ENCODE peak calls at places on chromosomes 3 and 15, in five cellular contexts. E is IMR-90, D is Peyer's patch, K is A549, P is upper lobe of left lung. T is an unnamed sample.

GRCh38 chr3:120741837-120742197 is 499 bp downstream of the RABL3 start:
- DNase-seq in K (no peak), D (no peak), P (no peak), E (peak), T (no peak)

GRCh38 chr3:182735672-182736071 is 57.6 kb upstream of the ATP11B start:
- DNase-seq in E (peak), D (no peak), K (no peak), P (no peak), T (no peak)

GRCh38 chr3:148082881-148083280 is 614.8 kb upstream of the AGTR1 start:
- DNase-seq in P (no peak), K (no peak), D (no peak), E (no peak), T (no peak)

GRCh38 chr3:10505050-10505790 is at the start of gene ATP2B2:
- DNase-seq in P (peak), D (no peak), E (no peak), K (no peak), T (no peak)

GRCh38 chr3:99945328-99945995 is 127.8 kb downstream of the CMSS1 start:
- DNase-seq in K (no peak), P (no peak), E (peak), D (no peak), T (no peak)

GRCh38 chr3:149186726-149187125 is 34.9 kb downstream of the CP start:
- DNase-seq in D (no peak), K (no peak), E (no peak), P (no peak), T (no peak)

GRCh38 chr15:28998511-28998910 is 112.7 kb downstream of the APBA2 start:
- DNase-seq in P (no peak), D (no peak), K (no peak), E (no peak), T (no peak)

GRCh38 chr15:57667171-57667924 is 39.2 kb upstream of the POLR2M start:
- DNase-seq in P (peak), K (peak), E (peak), D (no peak), T (no peak)

GRCh38 chr3:13718437-13718836 is 161.4 kb downstream of the WNT7A start:
- DNase-seq in D (no peak), E (no peak), P (peak), K (no peak), T (peak)

GRCh38 chr3:96843505-96844203 is 29.3 kb downstream of the EPHA6 start:
- DNase-seq in D (no peak), K (no peak), P (no peak), E (no peak), T (no peak)

GRCh38 chr3:106826861-106827311 is 550.4 kb upstream of the CCDC54 start:
- DNase-seq in P (no peak), D (no peak), E (no peak), K (no peak), T (no peak)
- H3K4me3 ChIP-seq in P (no peak), D (no peak), E (no peak), K (no peak), T (no peak)

GRCh38 chr15:36877294-36877693 is 223.1 kb downstream of the MEIS2 start:
- DNase-seq in E (no peak), P (no peak), K (no peak), D (no peak), T (no peak)

GRCh38 chr15:36879568-36880225 is 220.7 kb downstream of the MEIS2 start:
- DNase-seq in P (peak), E (no peak), K (no peak), D (no peak), T (no peak)

GRCh38 chr15:36880226-36880912 is 220.0 kb downstream of the MEIS2 start:
- DNase-seq in D (no peak), K (no peak), P (peak), E (no peak), T (no peak)

GRCh38 chr15:36878745-36879262 is 221.5 kb downstream of the MEIS2 start:
- DNase-seq in D (no peak), E (no peak), P (no peak), K (no peak), T (no peak)

DNA sequence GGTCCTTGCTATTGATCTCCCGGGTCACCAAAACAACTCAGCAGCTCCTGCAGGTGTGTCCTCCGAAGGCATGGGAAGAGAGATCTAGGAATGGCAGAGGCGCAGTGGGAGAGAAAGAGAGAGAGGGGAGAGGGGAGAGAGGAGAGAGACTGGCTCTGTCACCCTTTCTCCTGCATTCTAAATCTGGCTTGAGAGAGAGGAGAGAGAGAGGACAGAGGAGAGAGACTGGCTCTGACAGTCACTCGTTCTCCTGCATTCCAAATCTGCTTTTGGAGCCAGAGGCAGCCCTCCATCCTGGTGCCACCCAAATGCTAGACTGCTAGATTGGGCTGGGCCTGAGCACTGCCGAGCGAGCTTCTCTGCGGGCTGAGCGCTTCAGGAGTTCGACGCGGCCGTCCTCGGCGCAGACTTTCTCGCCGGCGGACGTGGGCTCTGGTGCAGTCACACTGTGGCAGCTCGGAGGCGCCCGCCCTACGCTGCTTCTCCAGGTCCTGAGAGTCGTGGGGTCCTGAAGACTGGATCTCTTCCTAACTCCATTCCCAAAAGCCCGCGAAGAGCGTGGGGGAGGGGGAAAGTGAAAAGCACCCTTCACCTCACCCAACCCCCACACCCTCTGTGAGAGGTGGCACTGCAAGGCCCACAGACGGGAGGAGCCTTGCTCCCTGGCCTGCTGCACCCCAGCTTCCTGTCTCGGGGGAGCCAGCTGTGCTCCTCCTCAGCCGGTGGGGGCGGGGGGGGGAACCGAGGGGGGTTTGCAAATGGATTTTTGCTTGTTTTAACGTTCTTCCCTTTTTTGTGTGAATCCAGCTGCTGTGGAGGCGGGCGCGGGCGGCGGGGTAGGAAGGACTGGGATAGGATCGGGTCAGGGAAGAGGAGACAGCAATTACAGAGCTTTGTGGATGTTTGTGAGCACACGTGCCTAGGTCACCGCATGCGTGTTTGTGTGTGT is 222.3 kb downstream of the MEIS2 start:
- DNase-seq in D (no peak), P (peak), E (no peak), K (no peak), T (no peak)
- H3K27ac ChIP-seq in D (no peak), P (no peak), E (no peak), K (no peak), T (no peak)

GRCh38 chr3:124812291-124813265 is 74.6 kb downstream of the ITGB5 start:
- DNase-seq in K (peak), D (no peak), P (peak), E (peak), T (no peak)
- TF ChIP-seq POLR2A in K (no peak), D (no peak), P (no peak), E (no peak), T (no peak)

DNA sequence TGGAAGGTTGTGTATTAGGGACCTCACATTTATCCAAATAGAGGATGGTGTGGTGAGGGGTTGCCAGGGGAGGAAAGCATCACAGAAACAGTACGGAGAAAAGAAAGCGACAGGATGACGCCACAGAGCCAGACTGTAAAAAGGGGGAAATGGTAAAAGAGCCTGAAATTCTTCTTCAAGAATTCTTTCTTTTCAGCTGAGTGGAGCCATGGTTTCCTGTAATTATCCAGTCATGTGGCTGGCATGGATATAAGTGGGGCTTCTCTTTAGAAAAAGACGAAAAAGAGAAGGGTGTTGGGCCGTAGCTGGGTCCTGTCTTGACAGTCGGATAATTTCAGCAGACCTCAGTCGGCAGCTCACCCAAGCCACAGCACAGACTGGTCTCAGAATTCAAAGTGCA is 24.5 kb upstream of the PSMD6 start:
- DNase-seq in K (no peak), D (no peak), E (no peak), P (no peak), T (no peak)
- H3K4me3 ChIP-seq in K (no peak), D (no peak), E (no peak), P (no peak), T (no peak)

GRCh38 chr3:48233542-48233941 is 7.4 kb upstream of the ZNF589 start:
- DNase-seq in K (no peak), P (no peak), E (no peak), D (no peak), T (no peak)
- H3K27ac ChIP-seq in K (no peak), P (no peak), E (no peak), D (peak), T (no peak)

GRCh38 chr3:187264946-187265345 is 26.6 kb downstream of the MASP1 start:
- DNase-seq in D (no peak), E (peak), P (no peak), K (no peak), T (no peak)

GRCh38 chr3:187264051-187264450 is 27.5 kb downstream of the MASP1 start:
- DNase-seq in D (no peak), E (peak), K (peak), P (no peak), T (no peak)

GRCh38 chr3:187267306-187267705 is 24.2 kb downstream of the MASP1 start:
- DNase-seq in D (no peak), E (no peak), K (no peak), P (no peak), T (no peak)

GRCh38 chr3:187266691-187267090 is 24.8 kb downstream of the MASP1 start:
- DNase-seq in P (no peak), K (no peak), E (no peak), D (no peak), T (no peak)

GRCh38 chr3:187265461-187265955 is 26.0 kb downstream of the MASP1 start:
- DNase-seq in E (no peak), K (no peak), D (no peak), P (no peak), T (no peak)
- TF ChIP-seq POLR2A in E (no peak), K (no peak), D (no peak), P (no peak), T (no peak)

DNA sequence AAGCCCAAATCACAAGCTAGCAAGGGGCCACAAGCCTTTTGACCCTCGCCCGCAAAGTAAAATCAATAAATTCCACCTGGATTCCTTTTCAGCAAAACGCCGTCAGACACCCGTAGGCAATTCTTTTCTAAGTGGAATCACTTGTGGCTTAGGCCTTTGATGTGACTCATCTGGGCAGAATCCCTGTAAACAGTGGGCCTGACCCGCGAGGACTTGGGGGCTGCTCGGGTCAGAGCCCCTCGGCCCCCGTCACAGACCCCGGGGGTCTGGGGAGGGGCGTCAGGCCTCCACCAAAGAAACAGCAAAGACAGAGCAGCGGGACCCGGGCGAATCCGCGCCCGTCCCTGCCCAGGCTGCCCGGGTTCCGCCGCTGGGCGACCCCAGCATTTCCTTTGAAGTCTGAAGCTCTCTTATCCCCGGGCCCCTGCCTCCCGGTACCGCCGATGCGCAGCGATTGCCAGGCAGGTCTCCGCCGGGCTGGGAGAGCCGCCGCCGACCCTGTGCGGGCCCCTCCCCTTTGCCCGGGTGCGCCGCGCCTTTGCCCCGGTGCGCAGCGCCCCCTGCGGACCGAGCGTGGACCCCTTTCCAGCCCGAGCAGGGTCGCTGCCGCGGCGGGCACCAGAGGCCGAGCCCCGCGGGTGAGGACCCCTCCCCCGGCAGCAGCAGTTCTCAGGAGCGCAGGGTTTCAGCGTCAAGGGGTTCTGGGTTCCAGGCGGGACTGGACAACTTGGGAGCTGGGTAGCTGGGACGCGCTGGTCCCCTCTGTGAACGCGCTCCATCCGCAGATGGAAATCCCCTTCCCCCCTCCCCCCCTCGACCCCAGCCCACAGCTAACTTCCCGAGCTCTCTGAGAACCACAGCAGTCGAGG is 178.3 kb downstream of the UACA start:
- DNase-seq in E (peak), P (peak), D (no peak), K (peak), T (no peak)
- H3K4me3 ChIP-seq in E (no peak), P (peak), D (peak), K (peak), T (no peak)

GRCh38 chr3:89234620-89235019 is 127.2 kb downstream of the EPHA3 start:
- DNase-seq in E (no peak), D (no peak), P (no peak), K (no peak), T (no peak)
- H3K27ac ChIP-seq in E (no peak), D (no peak), P (no peak), K (no peak), T (no peak)

DNA sequence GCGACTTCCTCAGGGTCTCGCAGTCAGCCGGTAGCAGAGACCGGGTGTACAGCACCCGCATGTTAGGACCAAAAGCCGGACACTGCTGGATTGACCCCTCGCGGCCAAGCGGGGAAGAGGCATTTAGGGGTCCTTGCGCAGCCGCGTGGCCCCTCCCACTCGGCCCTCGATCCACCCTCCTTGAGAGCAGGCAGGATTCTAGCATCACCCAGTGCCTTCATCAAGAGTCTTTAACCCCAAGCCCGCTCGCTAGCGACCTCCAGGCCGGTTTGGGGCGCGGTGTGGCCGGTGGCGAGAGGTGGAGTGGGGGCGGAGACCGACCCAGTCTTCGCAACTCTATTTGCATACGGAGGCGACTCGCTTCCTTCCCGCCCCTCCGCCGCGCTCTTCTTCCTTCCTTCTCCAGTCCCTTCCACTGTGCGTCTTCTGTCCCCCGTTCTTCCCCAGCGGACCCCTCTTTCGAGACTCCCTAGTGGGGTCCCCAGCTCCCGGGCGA is at the start of gene ST6GAL1:
- DNase-seq in P (peak), D (peak), K (peak), E (peak), T (peak)
- TF ChIP-seq POLR2A in P (no peak), D (no peak), K (peak), E (no peak), T (no peak)